ENCODE peak calls at places on chromosomes 3 and 15, in four cellular contexts. N, Q, U and B are unnamed samples.

GRCh38 chr3:149258298-149258697 is 36.7 kb upstream of the CP start:
- DNase-seq in Q (no peak), U (no peak), N (no peak), B (no peak)

GRCh38 chr3:139524841-139525538 is 14.6 kb downstream of the RBP1 start:
- DNase-seq in Q (no peak), N (no peak), U (no peak), B (no peak)

GRCh38 chr15:86355798-86356197 is 276.1 kb downstream of the AGBL1 start:
- DNase-seq in N (no peak), U (no peak), Q (no peak), B (no peak)

GRCh38 chr3:119175869-119176756 is 2.7 kb downstream of the UPK1B start:
- DNase-seq in N (peak; percentile 76), U (no peak), Q (no peak), B (no peak)

GRCh38 chr3:197417451-197417850 is 119.0 kb upstream of the DLG1 start:
- DNase-seq in U (no peak), Q (no peak), N (no peak), B (no peak)

GRCh38 chr3:13653631-13654279 is 104.8 kb downstream of the FBLN2 start:
- DNase-seq in N (no peak), Q (no peak), U (no peak), B (no peak)

GRCh38 chr3:63905731-63906620 is 6.2 kb downstream of the SCAANT1 start:
- DNase-seq in U (no peak), N (no peak), Q (no peak), B (no peak)

GRCh38 chr15:60362318-60363023 is 35.3 kb downstream of the ANXA2 start:
- DNase-seq in Q (no peak), N (peak; percentile 64), U (no peak), B (peak; percentile 11)

GRCh38 chr15:65638681-65639089 is 16.9 kb downstream of the SLC24A1 start:
- DNase-seq in Q (no peak), N (peak; percentile 96), U (peak; percentile 85), B (peak; percentile 57)

GRCh38 chr3:50120364-50121095 is 31.8 kb downstream of the RBM5 start:
- DNase-seq in N (no peak), U (no peak), Q (no peak), B (no peak)

GRCh38 chr3:128247841-128248240 is 94.6 kb downstream of the EEFSEC start:
- DNase-seq in Q (no peak), N (no peak), U (no peak), B (no peak)

GRCh38 chr15:78663703-78664102 is 22.7 kb upstream of the CHRNB4 start:
- DNase-seq in Q (no peak), U (no peak), N (no peak), B (no peak)

GRCh38 chr3:193736616-193737015 is 143.6 kb downstream of the OPA1 start:
- DNase-seq in U (no peak), N (no peak), Q (no peak), B (no peak)

GRCh38 chr3:81995334-81995733 is 233.9 kb upstream of the GBE1 start:
- DNase-seq in Q (no peak), N (no peak), U (no peak), B (no peak)

GRCh38 chr15:99673118-99673517 is 60.1 kb downstream of the LYSMD4 start:
- DNase-seq in Q (no peak), N (no peak), U (no peak), B (no peak)

GRCh38 chr15:100997442-100997841 is 78.3 kb downstream of the LRRK1 start:
- DNase-seq in Q (no peak), U (no peak), N (no peak), B (no peak)

GRCh38 chr3:112776836-112777235 is 69.8 kb downstream of the CD200R1L start:
- DNase-seq in N (no peak), U (no peak), Q (no peak), B (no peak)

GRCh38 chr15:78449220-78449999 is 11.4 kb downstream of the IREB2 start:
- DNase-seq in N (no peak), Q (no peak), U (no peak), B (peak; percentile 8)

GRCh38 chr3:184539801-184540440 is 21.7 kb upstream of the EPHB3 start:
- DNase-seq in U (peak; percentile 49), Q (peak; percentile 66), N (no peak), B (no peak)

GRCh38 chr3:95215437-95215836 is 1152.6 kb downstream of the NSUN3 start:
- DNase-seq in N (no peak), U (no peak), Q (no peak), B (no peak)

GRCh38 chr3:95217661-95218060 is 1154.8 kb downstream of the NSUN3 start:
- DNase-seq in Q (no peak), U (no peak), N (no peak), B (no peak)

DNA sequence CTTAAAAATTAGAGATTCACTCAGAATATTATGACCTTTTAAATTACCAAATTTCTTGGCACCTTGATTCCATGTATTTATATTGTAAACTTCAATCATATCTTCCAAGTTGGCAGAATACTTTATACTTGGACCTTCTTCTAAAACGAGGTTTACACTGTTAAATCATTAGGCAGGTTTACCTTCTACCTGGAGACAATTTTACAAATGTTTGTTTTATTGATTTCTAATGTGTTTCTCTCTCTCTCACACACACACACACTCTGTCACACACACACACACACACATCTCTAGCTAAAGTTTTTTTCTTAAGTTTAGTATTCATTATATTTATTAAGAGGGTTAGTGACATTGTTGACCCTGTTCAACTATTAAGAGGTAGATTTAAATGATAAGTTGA is 1155.6 kb downstream of the NSUN3 start:
- DNase-seq in Q (no peak), N (no peak), U (no peak), B (no peak)
- TF ChIP-seq HMGXB4 in Q (no peak), N (no peak), U (no peak), B (no peak)

GRCh38 chr3:79497447-79498111 is 270.2 kb downstream of the ROBO1 start:
- DNase-seq in N (no peak), U (peak; percentile 7), Q (no peak), B (no peak)
- TF ChIP-seq HMGXB4 in N (no peak), U (no peak), Q (no peak), B (no peak)

GRCh38 chr3:61601831-61602230 is 40.5 kb downstream of the PTPRG start:
- DNase-seq in U (no peak), N (no peak), Q (no peak), B (no peak)
- TF ChIP-seq HMGXB4 in U (no peak), N (no peak), Q (no peak), B (no peak)

GRCh38 chr3:42428830-42429229 is 18.4 kb upstream of the LYZL4 start:
- DNase-seq in U (no peak), Q (no peak), N (no peak), B (no peak)
- TF ChIP-seq HMGXB4 in U (no peak), Q (no peak), N (no peak), B (no peak)

GRCh38 chr3:55454611-55455010 is 32.5 kb downstream of the WNT5A start:
- DNase-seq in N (no peak), Q (no peak), U (no peak), B (no peak)
- TF ChIP-seq HMGXB4 in N (no peak), Q (no peak), U (no peak), B (no peak)

GRCh38 chr3:71309886-71310285 is 273.6 kb downstream of the FOXP1 start:
- DNase-seq in U (no peak), Q (no peak), N (no peak), B (no peak)
- TF ChIP-seq HMGXB4 in U (no peak), Q (no peak), N (no peak), B (no peak)